ENCODE peak calls at places on chromosomes 5 and 9, in four cellular contexts. M is foreskin keratinocyte, F is suprapubic skin, I is heart left ventricle. C is an unnamed sample.

GRCh38 chr5:31637851-31638250 is 1.1 kb upstream of the PDZD2 start:
- DNase-seq in M (no peak), F (no peak), I (no peak), C (no peak)

GRCh38 chr9:77215874-77216273 is 38.5 kb downstream of the VPS13A start:
- DNase-seq in F (no peak), I (no peak), M (no peak), C (no peak)

GRCh38 chr9:125995706-125996105 is 248.5 kb downstream of the PBX3 start:
- DNase-seq in F (peak; percentile 47), I (no peak), M (no peak), C (peak; percentile 28)

GRCh38 chr9:126672634-126673284 is 59.0 kb downstream of the LMX1B start:
- DNase-seq in I (no peak), M (no peak), F (no peak), C (no peak)

GRCh38 chr5:74616236-74617146 is 24.0 kb downstream of the ENC1 start:
- DNase-seq in F (no peak), I (no peak), M (no peak), C (no peak)

GRCh38 chr5:163350083-163350482 is 87.3 kb upstream of the CCNG1 start:
- DNase-seq in F (no peak), M (no peak), I (no peak), C (no peak)

GRCh38 chr5:117118499-117118898 is 543.9 kb upstream of the SEMA6A start:
- DNase-seq in I (no peak), F (no peak), M (no peak), C (no peak)

GRCh38 chr5:62354028-62354874 is 48.2 kb downstream of the KIF2A start:
- DNase-seq in M (peak; percentile 17), I (no peak), F (no peak), C (no peak)

GRCh38 chr5:3886521-3887461 is 291.2 kb downstream of the IRX1 start:
- DNase-seq in I (no peak), M (peak; percentile 65), F (no peak), C (no peak)

GRCh38 chr9:91419222-91420191 is 4.1 kb downstream of the NFIL3 start:
- DNase-seq in I (no peak), F (peak; percentile 84), M (peak; percentile 65), C (peak; percentile 68)

GRCh38 chr5:35218981-35219380 is 11.3 kb downstream of the PRLR start:
- DNase-seq in F (no peak), I (no peak), M (no peak), C (no peak)

GRCh38 chr9:116663588-116663987 is 23.5 kb upstream of the TRIM32 start:
- DNase-seq in F (no peak), I (no peak), M (no peak), C (no peak)

GRCh38 chr5:89396262-89396975 is 513.4 kb upstream of the MEF2C start:
- DNase-seq in M (no peak), I (no peak), F (no peak), C (no peak)

GRCh38 chr9:83024501-83025125 is 38.3 kb downstream of the RASEF start:
- DNase-seq in I (no peak), M (no peak), F (no peak), C (no peak)

GRCh38 chr9:93134018-93134739 is at the start of gene NINJ1:
- DNase-seq in M (no peak), I (peak; percentile 80), F (peak; percentile 84), C (peak; percentile 89)

GRCh38 chr9:3948826-3949578 is 350.9 kb downstream of the GLIS3 start:
- DNase-seq in M (no peak), F (no peak), I (no peak), C (no peak)

GRCh38 chr9:75788006-75788634 is 102.4 kb upstream of the PCSK5 start:
- DNase-seq in I (peak; percentile 20), F (no peak), M (no peak), C (peak; percentile 40)

GRCh38 chr5:138775034-138775433 is 21.8 kb downstream of the CTNNA1 start:
- DNase-seq in I (no peak), F (no peak), M (no peak), C (no peak)

GRCh38 chr5:42057254-42057690 is 132.2 kb downstream of the FBXO4 start:
- DNase-seq in I (no peak), F (no peak), M (peak; percentile 39), C (no peak)

GRCh38 chr5:116546033-116546742 is 28.4 kb downstream of the SEMA6A start:
- DNase-seq in I (no peak), M (no peak), F (no peak), C (no peak)

GRCh38 chr5:5497132-5497748 is 74.8 kb downstream of the ICE1 start:
- DNase-seq in I (peak; percentile 44), F (no peak), M (peak; percentile 31), C (peak; percentile 74)

GRCh38 chr5:61328791-61329617 is 3.1 kb upstream of the ZSWIM6 start:
- DNase-seq in F (no peak), M (no peak), I (no peak), C (no peak)

GRCh38 chr9:126149661-126150060 is 177.0 kb upstream of the MVB12B start:
- DNase-seq in M (no peak), F (no peak), I (no peak), C (peak; percentile 18)

GRCh38 chr5:173705512-173705825 is 89.0 kb upstream of the BOD1 start:
- DNase-seq in M (no peak), I (no peak), F (no peak), C (peak; percentile 45)

GRCh38 chr5:129387944-129388343 is 72.2 kb upstream of the ADAMTS19 start:
- DNase-seq in I (no peak), F (no peak), M (no peak), C (no peak)

GRCh38 chr5:67520161-67520886 is 323.7 kb upstream of the CD180 start:
- DNase-seq in I (no peak), F (no peak), M (no peak), C (no peak)

GRCh38 chr5:140992878-140993277 is 26.6 kb downstream of the PCDHAC2 start:
- DNase-seq in M (no peak), F (no peak), I (no peak), C (no peak)

GRCh38 chr5:2415678-2416077 is 335.8 kb downstream of the IRX2 start:
- DNase-seq in M (no peak), F (no peak), I (no peak), C (no peak)

GRCh38 chr5:154223320-154223719 is 32.8 kb downstream of the GALNT10 start:
- DNase-seq in I (no peak), F (no peak), M (no peak), C (no peak)

GRCh38 chr5:61467766-61468482 is 135.9 kb downstream of the ZSWIM6 start:
- DNase-seq in F (no peak), M (peak; percentile 9), I (no peak), C (no peak)

GRCh38 chr9:28234899-28235277 is 661.6 kb upstream of the C9orf72 start:
- DNase-seq in M (peak; percentile 97), F (no peak), I (no peak), C (no peak)

GRCh38 chr9:36970007-36970888 is 63.8 kb downstream of the PAX5 start:
- DNase-seq in M (peak; percentile 86), F (no peak), I (no peak), C (peak; percentile 38)

GRCh38 chr5:72138943-72139467 is 31.7 kb downstream of the MAP1B start:
- DNase-seq in F (no peak), M (peak; percentile 93), I (no peak), C (no peak)

GRCh38 chr9:27385606-27386005 is 88.7 kb upstream of the EQTN start:
- DNase-seq in I (no peak), M (peak; percentile 81), F (no peak), C (peak; percentile 69)

GRCh38 chr9:16866542-16866941 is 3.9 kb downstream of the BNC2 start:
- DNase-seq in I (no peak), M (peak; percentile 3), F (no peak), C (no peak)

GRCh38 chr9:121989010-121989409 is 104.1 kb downstream of the TTLL11 start:
- DNase-seq in M (no peak), I (no peak), F (no peak), C (no peak)

GRCh38 chr5:20610650-20611049 is 622.6 kb upstream of the CDH18 start:
- DNase-seq in M (no peak), F (no peak), I (no peak), C (no peak)

GRCh38 chr5:149672701-149673455 is 57.2 kb upstream of the PPARGC1B start:
- DNase-seq in F (no peak), I (no peak), M (no peak), C (no peak)
- H3K4me1 ChIP-seq in F (peaks cover 7% of the 10 kb centered on the region), I (no peaks in the 10 kb centered on the region), M (no peaks in the 10 kb centered on the region), C (no peaks in the 10 kb centered on the region)

DNA sequence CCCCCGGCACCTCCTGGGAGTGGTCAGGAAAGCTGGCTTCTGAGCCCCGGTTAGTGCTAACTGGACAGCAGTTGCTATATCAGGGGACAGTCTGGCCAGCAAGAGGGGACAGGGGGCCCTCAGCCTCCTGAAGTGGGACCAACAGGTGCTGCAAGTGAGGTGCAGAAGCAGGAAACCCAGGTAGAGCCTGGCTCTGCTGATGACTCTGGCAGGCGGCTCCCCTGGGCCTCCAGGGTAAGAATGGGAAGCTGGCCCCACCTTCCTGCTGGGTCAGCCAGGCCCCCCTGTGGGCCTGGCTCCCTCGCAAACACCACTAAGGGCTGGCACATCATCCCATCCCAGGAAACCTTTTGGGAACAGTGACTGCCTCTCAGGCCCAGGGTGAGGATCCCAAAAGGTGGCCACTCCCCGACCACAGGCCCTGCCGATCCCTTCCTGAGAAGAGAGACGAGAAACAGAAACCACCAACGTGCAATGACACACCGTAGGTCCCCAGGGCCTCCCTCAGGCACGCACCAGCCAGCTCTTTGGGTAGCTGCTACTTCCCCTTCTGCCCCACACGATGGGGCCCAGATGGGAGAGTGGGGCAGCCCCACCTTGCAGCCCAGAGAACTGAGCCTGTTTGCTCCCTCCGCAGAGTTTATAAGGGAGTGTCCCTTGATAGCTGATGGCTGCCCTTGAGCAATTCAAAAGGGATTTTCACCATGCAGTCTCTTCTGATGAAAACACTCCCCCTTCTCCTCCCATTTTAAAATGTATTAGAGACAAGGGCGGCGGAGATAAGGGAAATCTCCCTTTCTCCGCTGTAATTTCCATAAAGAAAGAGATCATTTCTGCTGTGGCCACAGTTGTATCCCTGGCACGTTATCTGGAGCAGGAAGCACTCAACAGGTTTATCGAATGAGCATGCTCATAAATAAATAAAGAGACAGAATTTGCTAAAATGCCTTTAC is 76.8 kb downstream of the STK10 start:
- DNase-seq in F (no peak), M (peak; percentile 69), I (peak; percentile 48), C (peak; percentile 75)
- H3K4me1 ChIP-seq in F (peaks cover 38% of the 10 kb centered on the region), M (peaks cover 29% of the 10 kb centered on the region), I (peaks cover 5% of the 10 kb centered on the region), C (peaks cover 48% of the 10 kb centered on the region)

DNA sequence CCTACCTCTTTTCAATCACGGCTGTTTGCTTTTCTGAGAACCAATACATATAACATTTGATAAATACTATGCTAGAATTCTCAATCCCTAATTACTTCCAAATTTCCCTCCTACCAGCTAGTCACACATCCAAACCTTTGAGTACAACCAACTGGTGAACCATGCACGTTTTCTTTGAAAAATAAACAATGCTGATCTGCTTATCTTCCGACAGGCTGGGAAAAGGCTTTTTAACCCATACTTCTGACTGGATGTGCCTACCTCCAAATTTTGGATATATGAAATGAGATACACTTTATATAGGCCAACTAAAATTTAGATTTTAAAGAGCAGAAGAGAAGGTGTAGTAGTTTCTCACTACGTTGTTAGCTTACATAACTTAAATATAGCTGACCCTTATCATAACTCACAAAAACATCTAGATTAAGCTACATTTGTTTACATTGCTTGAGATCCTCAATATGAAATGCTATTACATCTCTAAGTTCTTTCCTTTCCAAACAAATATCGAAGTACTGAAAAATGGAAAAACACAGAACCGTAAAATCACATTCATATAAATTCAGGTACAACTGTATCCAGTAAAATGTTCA is 2.1 kb downstream of the NR3C1 start:
- DNase-seq in I (no peak), M (peak; percentile 36), F (no peak), C (no peak)
- H3K4me1 ChIP-seq in I (no peaks in the 10 kb centered on the region), M (peaks cover 12% of the 10 kb centered on the region), F (peaks cover 57% of the 10 kb centered on the region), C (peaks cover 36% of the 10 kb centered on the region)

GRCh38 chr5:18742830-18743229 is 1108.6 kb downstream of the TAF11L14 start:
- DNase-seq in I (no peak), M (no peak), F (no peak), C (no peak)
- H3K4me1 ChIP-seq in I (no peaks in the 10 kb centered on the region), M (no peaks in the 10 kb centered on the region), F (no peaks in the 10 kb centered on the region), C (no peaks in the 10 kb centered on the region)

C was measured in upper lobe of right lung.